ENCODE peak calls at places on chromosomes 1 and 21, in seven cellular contexts. One of them, this sample, is unnamed.

GRCh38 chr1:65231718-65232330 is 77.5 kb upstream of the DNAJC6 start:
- DNase-seq in H1: no peak
- DNase-seq in GM12878: no peak
- DNase-seq in HepG2: no peak
- DNase-seq in SK-N-SH: no peak
- DNase-seq in HCT116: no peak
- DNase-seq in K562: peak
- DNase-seq in this sample: no peak

GRCh38 chr1:23980725-23981063 is 567 bp upstream of the SRSF10 start:
- DNase-seq in HepG2: no peak
- DNase-seq in SK-N-SH: peak
- DNase-seq in HCT116: peak
- DNase-seq in K562: peak
- DNase-seq in H1: peak
- DNase-seq in GM12878: no peak
- DNase-seq in this sample: no peak

GRCh38 chr21:38220270-38220737 is 36.5 kb upstream of the KCNJ15 start:
- DNase-seq in K562: peak
- DNase-seq in HepG2: no peak
- DNase-seq in HCT116: no peak
- DNase-seq in SK-N-SH: no peak
- DNase-seq in H1: no peak
- DNase-seq in GM12878: no peak
- DNase-seq in this sample: no peak

GRCh38 chr1:119286587-119287181 is 81.9 kb upstream of the HAO2 start:
- DNase-seq in H1: peak
- DNase-seq in HepG2: peak
- DNase-seq in GM12878: no peak
- DNase-seq in K562: peak
- DNase-seq in SK-N-SH: peak
- DNase-seq in HCT116: peak
- DNase-seq in this sample: no peak

GRCh38 chr1:15620155-15620545 is 2.9 kb downstream of the DDI2 start:
- DNase-seq in H1: no peak
- DNase-seq in K562: no peak
- DNase-seq in HepG2: no peak
- DNase-seq in HCT116: no peak
- DNase-seq in GM12878: no peak
- DNase-seq in SK-N-SH: no peak
- DNase-seq in this sample: no peak

GRCh38 chr1:87712261-87712674 is 383.6 kb downstream of the LMO4 start:
- DNase-seq in K562: no peak
- DNase-seq in H1: no peak
- DNase-seq in HCT116: peak
- DNase-seq in HepG2: no peak
- DNase-seq in GM12878: no peak
- DNase-seq in SK-N-SH: no peak
- DNase-seq in this sample: no peak

GRCh38 chr21:28974531-28975227 is 18.0 kb downstream of the LTN1 start:
- DNase-seq in HepG2: no peak
- DNase-seq in HCT116: no peak
- DNase-seq in K562: no peak
- DNase-seq in H1: no peak
- DNase-seq in SK-N-SH: no peak
- DNase-seq in GM12878: no peak
- DNase-seq in this sample: no peak

GRCh38 chr1:176338897-176339296 is 124.1 kb upstream of the PAPPA2 start:
- DNase-seq in HCT116: no peak
- DNase-seq in K562: no peak
- DNase-seq in HepG2: no peak
- DNase-seq in GM12878: no peak
- DNase-seq in H1: no peak
- DNase-seq in SK-N-SH: no peak
- DNase-seq in this sample: no peak

GRCh38 chr1:175512637-175513412 is 230.6 kb downstream of the TNR start:
- DNase-seq in K562: no peak
- DNase-seq in H1: no peak
- DNase-seq in HepG2: no peak
- DNase-seq in SK-N-SH: no peak
- DNase-seq in HCT116: no peak
- DNase-seq in GM12878: no peak
- DNase-seq in this sample: no peak

GRCh38 chr1:168601051-168601450 is 24.6 kb downstream of the XCL1 start:
- DNase-seq in SK-N-SH: no peak
- DNase-seq in HCT116: no peak
- DNase-seq in H1: no peak
- DNase-seq in HepG2: no peak
- DNase-seq in K562: no peak
- DNase-seq in GM12878: no peak
- DNase-seq in this sample: no peak

GRCh38 chr1:9292361-9293240 is at the start of gene SPSB1:
- DNase-seq in HepG2: peak
- DNase-seq in GM12878: no peak
- DNase-seq in H1: peak
- DNase-seq in HCT116: no peak
- DNase-seq in K562: peak
- DNase-seq in SK-N-SH: peak
- DNase-seq in this sample: no peak

GRCh38 chr1:104182251-104182650 is 432.6 kb downstream of the AMY1C start:
- DNase-seq in HCT116: no peak
- DNase-seq in SK-N-SH: no peak
- DNase-seq in H1: no peak
- DNase-seq in HepG2: no peak
- DNase-seq in GM12878: no peak
- DNase-seq in K562: no peak
- DNase-seq in this sample: no peak

GRCh38 chr1:202643397-202644218 is 66.6 kb downstream of the SYT2 start:
- DNase-seq in HCT116: no peak
- DNase-seq in K562: peak
- DNase-seq in HepG2: no peak
- DNase-seq in H1: peak
- DNase-seq in SK-N-SH: peak
- DNase-seq in GM12878: no peak
- DNase-seq in this sample: no peak

DNA sequence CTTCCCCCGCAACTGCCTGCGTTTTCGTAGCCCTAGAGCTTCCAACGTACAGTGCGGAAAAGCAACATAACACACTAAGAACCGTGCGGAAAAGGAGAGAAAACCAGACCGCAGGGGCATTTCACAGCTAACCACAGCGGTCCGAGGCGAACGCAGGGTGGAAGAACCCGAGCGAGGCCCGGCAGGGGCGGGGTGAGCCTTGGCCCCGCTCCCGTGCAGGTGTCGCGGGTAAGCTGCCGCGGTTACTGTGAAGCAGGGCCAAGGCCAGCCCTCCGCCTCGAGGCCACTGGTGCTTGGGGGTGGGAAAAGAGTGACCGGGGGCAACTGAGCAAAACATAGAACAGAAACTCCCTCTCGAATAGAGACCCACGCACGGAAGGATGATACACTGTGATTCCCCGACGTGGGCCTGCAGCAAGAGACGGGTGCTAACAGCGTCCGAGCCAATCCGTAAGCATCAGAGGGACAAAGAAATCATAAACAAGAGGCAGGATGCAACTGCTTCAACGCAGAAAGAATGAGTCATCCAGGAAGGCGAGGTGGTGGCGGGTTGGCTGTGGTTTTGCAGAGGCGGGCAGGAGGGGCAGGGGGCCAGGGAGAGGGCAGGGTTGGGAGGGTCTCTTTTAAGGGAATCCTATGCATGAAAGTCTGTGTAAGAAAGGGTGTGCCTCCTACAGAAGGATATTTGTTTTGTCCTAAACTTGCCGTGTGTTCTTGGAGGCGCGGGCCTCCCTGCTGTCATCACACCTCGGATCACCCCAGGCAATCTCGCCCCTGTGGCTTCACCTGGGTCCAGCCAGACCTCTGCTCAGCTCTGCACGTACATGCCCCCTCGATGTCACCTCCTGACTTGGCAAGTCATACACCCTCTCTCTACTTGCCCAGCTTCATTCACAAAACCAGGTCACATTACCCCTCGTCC is 7.3 kb downstream of the GNG4 start:
- DNase-seq in HCT116: peak
- DNase-seq in HepG2: no peak
- DNase-seq in GM12878: no peak
- DNase-seq in H1: peak
- DNase-seq in SK-N-SH: peak
- DNase-seq in K562: peak
- DNase-seq in this sample: no peak
- H3K4me3 ChIP-seq in HCT116: peak
- H3K4me3 ChIP-seq in HepG2: no peak
- H3K4me3 ChIP-seq in GM12878: no peak
- H3K4me3 ChIP-seq in H1: no peak
- H3K4me3 ChIP-seq in SK-N-SH: no peak
- H3K4me3 ChIP-seq in K562: no peak
- H3K4me3 ChIP-seq in this sample: no peak

DNA sequence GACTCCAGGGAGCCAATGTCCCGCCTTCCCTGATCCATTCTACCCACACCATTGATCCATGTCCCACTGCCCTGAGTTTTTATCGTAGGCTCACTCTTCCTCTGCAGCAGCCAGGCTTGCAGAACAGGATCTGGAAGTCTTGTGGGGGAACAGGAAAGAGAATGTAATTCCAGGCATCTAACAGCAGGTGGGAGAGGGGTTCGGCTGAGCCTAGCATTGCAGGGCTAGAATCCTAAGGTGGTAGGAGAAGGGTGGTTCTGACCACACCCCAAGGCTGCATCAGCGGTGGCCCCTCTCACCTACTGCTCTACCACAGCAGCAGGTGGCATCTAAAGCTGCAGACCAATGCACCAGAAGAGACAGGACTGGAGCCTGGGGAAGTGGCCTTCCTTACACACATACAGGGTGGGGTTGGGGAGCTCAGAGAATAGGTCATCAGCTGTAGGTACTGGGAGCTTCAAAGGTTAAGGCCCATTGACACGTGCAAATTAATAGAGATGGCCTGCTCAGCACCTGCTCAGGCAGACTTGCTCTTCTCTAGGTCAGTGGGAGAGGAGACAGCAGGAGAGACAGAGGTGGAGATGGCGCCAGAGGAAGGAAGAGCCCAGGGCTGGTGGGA is 20.5 kb downstream of the KNCN start:
- DNase-seq in H1: no peak
- DNase-seq in SK-N-SH: no peak
- DNase-seq in HCT116: no peak
- DNase-seq in HepG2: no peak
- DNase-seq in K562: no peak
- DNase-seq in GM12878: no peak
- DNase-seq in this sample: no peak
- TF ChIP-seq SIN3A in H1: no peak
- TF ChIP-seq SIN3A in SK-N-SH: no peak
- TF ChIP-seq SIN3A in HCT116: no peak
- TF ChIP-seq SIN3A in HepG2: no peak
- TF ChIP-seq SIN3A in K562: no peak
- TF ChIP-seq SIN3A in GM12878: no peak
- TF ChIP-seq SIN3A in this sample: no peak

GRCh38 chr1:25874209-25874608 is 1.3 kb downstream of the PAQR7 start:
- DNase-seq in K562: no peak
- DNase-seq in GM12878: no peak
- DNase-seq in HepG2: no peak
- DNase-seq in HCT116: no peak
- DNase-seq in SK-N-SH: no peak
- DNase-seq in H1: no peak
- DNase-seq in this sample: no peak
- H3K4me3 ChIP-seq in K562: no peak
- H3K4me3 ChIP-seq in GM12878: peak
- H3K4me3 ChIP-seq in HepG2: peak
- H3K4me3 ChIP-seq in HCT116: peak
- H3K4me3 ChIP-seq in SK-N-SH: peak
- H3K4me3 ChIP-seq in H1: no peak
- H3K4me3 ChIP-seq in this sample: peak

GRCh38 chr1:53336146-53336545 is 8.3 kb upstream of the LRP8 start:
- DNase-seq in HCT116: no peak
- DNase-seq in K562: no peak
- DNase-seq in SK-N-SH: no peak
- DNase-seq in H1: no peak
- DNase-seq in GM12878: no peak
- DNase-seq in HepG2: no peak
- DNase-seq in this sample: no peak
- TF ChIP-seq SIN3A in HCT116: no peak
- TF ChIP-seq SIN3A in K562: no peak
- TF ChIP-seq SIN3A in SK-N-SH: no peak
- TF ChIP-seq SIN3A in H1: no peak
- TF ChIP-seq SIN3A in GM12878: no peak
- TF ChIP-seq SIN3A in HepG2: no peak
- TF ChIP-seq SIN3A in this sample: no peak

GRCh38 chr1:117607471-117607870 is 1.6 kb downstream of the TENT5C start:
- DNase-seq in H1: peak
- DNase-seq in HCT116: no peak
- DNase-seq in SK-N-SH: no peak
- DNase-seq in HepG2: no peak
- DNase-seq in K562: no peak
- DNase-seq in GM12878: no peak
- DNase-seq in this sample: no peak
- H3K4me3 ChIP-seq in H1: peak
- H3K4me3 ChIP-seq in HCT116: no peak
- H3K4me3 ChIP-seq in SK-N-SH: no peak
- H3K4me3 ChIP-seq in HepG2: no peak
- H3K4me3 ChIP-seq in K562: peak
- H3K4me3 ChIP-seq in GM12878: no peak
- H3K4me3 ChIP-seq in this sample: peak